ENCODE peak calls at places on chromosomes 7 and 10, in six cellular contexts. One of them, this sample, is unnamed. For H3K27me3, the result is how much of the 10 kb centered on the place peaks cover.

GRCh38 chr10:525565-526315 is 163.7 kb downstream of the DIP2C start:
- DNase-seq in esophagus squamous epithelium: no peak
- DNase-seq in lower lobe of right lung: no peak
- DNase-seq in right lobe of liver: no peak
- DNase-seq in PC-3: peak
- DNase-seq in body of pancreas: no peak
- DNase-seq in this sample: no peak

GRCh38 chr10:89283174-89283987 is 18.5 kb upstream of the IFIT2 start:
- DNase-seq in PC-3: peak
- DNase-seq in esophagus squamous epithelium: no peak
- DNase-seq in body of pancreas: no peak
- DNase-seq in lower lobe of right lung: no peak
- DNase-seq in right lobe of liver: no peak
- DNase-seq in this sample: no peak

GRCh38 chr7:47474211-47474936 is 107.5 kb downstream of the TNS3 start:
- DNase-seq in PC-3: no peak
- DNase-seq in lower lobe of right lung: no peak
- DNase-seq in esophagus squamous epithelium: no peak
- DNase-seq in body of pancreas: no peak
- DNase-seq in right lobe of liver: no peak
- DNase-seq in this sample: no peak

GRCh38 chr7:40784176-40784575 is 649.4 kb downstream of the SUGCT start:
- DNase-seq in esophagus squamous epithelium: no peak
- DNase-seq in body of pancreas: no peak
- DNase-seq in PC-3: no peak
- DNase-seq in lower lobe of right lung: no peak
- DNase-seq in right lobe of liver: no peak
- DNase-seq in this sample: no peak

GRCh38 chr10:60236869-60237524 is 152.7 kb downstream of the ANK3 start:
- DNase-seq in body of pancreas: no peak
- DNase-seq in lower lobe of right lung: peak
- DNase-seq in right lobe of liver: peak
- DNase-seq in PC-3: no peak
- DNase-seq in esophagus squamous epithelium: peak
- DNase-seq in this sample: peak

GRCh38 chr7:112071856-112072255 is 134.3 kb downstream of the DOCK4 start:
- DNase-seq in body of pancreas: no peak
- DNase-seq in lower lobe of right lung: no peak
- DNase-seq in right lobe of liver: no peak
- DNase-seq in PC-3: peak
- DNase-seq in esophagus squamous epithelium: no peak
- DNase-seq in this sample: no peak

GRCh38 chr10:79328147-79328701 is 19.0 kb upstream of the PPIF start:
- DNase-seq in body of pancreas: no peak
- DNase-seq in esophagus squamous epithelium: no peak
- DNase-seq in PC-3: no peak
- DNase-seq in right lobe of liver: no peak
- DNase-seq in lower lobe of right lung: peak
- DNase-seq in this sample: no peak

GRCh38 chr10:119316729-119317097 is 109.3 kb downstream of the GRK5 start:
- DNase-seq in lower lobe of right lung: no peak
- DNase-seq in right lobe of liver: no peak
- DNase-seq in body of pancreas: no peak
- DNase-seq in PC-3: peak
- DNase-seq in esophagus squamous epithelium: no peak
- DNase-seq in this sample: no peak

GRCh38 chr7:107592361-107593024 is 12.4 kb downstream of the BCAP29 start:
- DNase-seq in esophagus squamous epithelium: no peak
- DNase-seq in right lobe of liver: no peak
- DNase-seq in lower lobe of right lung: no peak
- DNase-seq in PC-3: no peak
- DNase-seq in body of pancreas: no peak
- DNase-seq in this sample: no peak

GRCh38 chr10:59805043-59805442 is 51.8 kb upstream of the MRLN start:
- DNase-seq in esophagus squamous epithelium: no peak
- DNase-seq in body of pancreas: peak
- DNase-seq in lower lobe of right lung: no peak
- DNase-seq in right lobe of liver: no peak
- DNase-seq in PC-3: peak
- DNase-seq in this sample: no peak

GRCh38 chr10:34181545-34182300 is 633.4 kb downstream of the PARD3 start:
- DNase-seq in PC-3: no peak
- DNase-seq in lower lobe of right lung: no peak
- DNase-seq in body of pancreas: no peak
- DNase-seq in esophagus squamous epithelium: no peak
- DNase-seq in right lobe of liver: no peak
- DNase-seq in this sample: no peak

GRCh38 chr7:27031289-27032172 is 64.3 kb downstream of the HOXA1 start:
- DNase-seq in lower lobe of right lung: no peak
- DNase-seq in body of pancreas: no peak
- DNase-seq in PC-3: peak
- DNase-seq in esophagus squamous epithelium: no peak
- DNase-seq in right lobe of liver: no peak
- DNase-seq in this sample: peak

GRCh38 chr10:100737359-100738054 is 7.9 kb upstream of the PAX2 start:
- DNase-seq in body of pancreas: no peak
- DNase-seq in lower lobe of right lung: no peak
- DNase-seq in PC-3: no peak
- DNase-seq in esophagus squamous epithelium: no peak
- DNase-seq in right lobe of liver: no peak
- DNase-seq in this sample: no peak

GRCh38 chr7:106313966-106314365 is 29.2 kb upstream of the NAMPT start:
- DNase-seq in lower lobe of right lung: no peak
- DNase-seq in right lobe of liver: no peak
- DNase-seq in body of pancreas: no peak
- DNase-seq in esophagus squamous epithelium: no peak
- DNase-seq in PC-3: no peak
- DNase-seq in this sample: no peak

GRCh38 chr10:116312091-116312490 is 12.2 kb upstream of the CCDC172 start:
- DNase-seq in right lobe of liver: no peak
- DNase-seq in lower lobe of right lung: no peak
- DNase-seq in body of pancreas: no peak
- DNase-seq in PC-3: no peak
- DNase-seq in esophagus squamous epithelium: no peak
- DNase-seq in this sample: no peak

GRCh38 chr10:83075395-83076072 is 1063.8 kb upstream of the GHITM start:
- DNase-seq in lower lobe of right lung: no peak
- DNase-seq in esophagus squamous epithelium: no peak
- DNase-seq in PC-3: no peak
- DNase-seq in right lobe of liver: no peak
- DNase-seq in body of pancreas: no peak
- DNase-seq in this sample: no peak

GRCh38 chr10:110207805-110208613 is 604 bp downstream of the MXI1 start:
- DNase-seq in body of pancreas: no peak
- DNase-seq in lower lobe of right lung: no peak
- DNase-seq in PC-3: peak
- DNase-seq in right lobe of liver: peak
- DNase-seq in esophagus squamous epithelium: no peak
- DNase-seq in this sample: peak

GRCh38 chr7:16881809-16882208 is at the start of gene AGR3:
- DNase-seq in right lobe of liver: no peak
- DNase-seq in esophagus squamous epithelium: no peak
- DNase-seq in lower lobe of right lung: no peak
- DNase-seq in PC-3: no peak
- DNase-seq in body of pancreas: peak
- DNase-seq in this sample: no peak

GRCh38 chr7:154415709-154416399 is 363.7 kb downstream of the DPP6 start:
- DNase-seq in lower lobe of right lung: no peak
- DNase-seq in esophagus squamous epithelium: no peak
- DNase-seq in right lobe of liver: no peak
- DNase-seq in body of pancreas: no peak
- DNase-seq in PC-3: no peak
- DNase-seq in this sample: no peak

GRCh38 chr7:158472631-158473030 is 115.0 kb downstream of the PTPRN2 start:
- DNase-seq in right lobe of liver: no peak
- DNase-seq in body of pancreas: no peak
- DNase-seq in lower lobe of right lung: no peak
- DNase-seq in esophagus squamous epithelium: no peak
- DNase-seq in PC-3: no peak
- DNase-seq in this sample: no peak

GRCh38 chr7:96330193-96330592 is 8.3 kb upstream of the SLC25A13 start:
- DNase-seq in esophagus squamous epithelium: no peak
- DNase-seq in right lobe of liver: no peak
- DNase-seq in body of pancreas: no peak
- DNase-seq in lower lobe of right lung: no peak
- DNase-seq in PC-3: no peak
- DNase-seq in this sample: no peak

GRCh38 chr7:155787171-155787851 is 25.0 kb downstream of the SHH start:
- DNase-seq in PC-3: no peak
- DNase-seq in esophagus squamous epithelium: no peak
- DNase-seq in lower lobe of right lung: no peak
- DNase-seq in right lobe of liver: no peak
- DNase-seq in body of pancreas: no peak
- DNase-seq in this sample: no peak

GRCh38 chr10:131698232-131698631 is 202.6 kb upstream of the PPP2R2D start:
- DNase-seq in PC-3: no peak
- DNase-seq in lower lobe of right lung: no peak
- DNase-seq in esophagus squamous epithelium: no peak
- DNase-seq in body of pancreas: no peak
- DNase-seq in right lobe of liver: no peak
- DNase-seq in this sample: no peak

GRCh38 chr10:3655528-3655927 is 129.5 kb downstream of the KLF6 start:
- DNase-seq in right lobe of liver: no peak
- DNase-seq in esophagus squamous epithelium: no peak
- DNase-seq in PC-3: no peak
- DNase-seq in body of pancreas: no peak
- DNase-seq in lower lobe of right lung: no peak
- DNase-seq in this sample: no peak

GRCh38 chr10:110455440-110455839 is 42.3 kb upstream of the DUSP5 start:
- DNase-seq in right lobe of liver: no peak
- DNase-seq in lower lobe of right lung: no peak
- DNase-seq in PC-3: no peak
- DNase-seq in body of pancreas: no peak
- DNase-seq in esophagus squamous epithelium: no peak
- DNase-seq in this sample: no peak

GRCh38 chr7:34719651-34720050 is 61.6 kb downstream of the NPSR1 start:
- DNase-seq in esophagus squamous epithelium: no peak
- DNase-seq in body of pancreas: no peak
- DNase-seq in right lobe of liver: no peak
- DNase-seq in PC-3: no peak
- DNase-seq in lower lobe of right lung: no peak
- DNase-seq in this sample: no peak
- H3K4me3 ChIP-seq in esophagus squamous epithelium: no peak
- H3K4me3 ChIP-seq in body of pancreas: no peak
- H3K4me3 ChIP-seq in right lobe of liver: no peak
- H3K4me3 ChIP-seq in PC-3: no peak
- H3K4me3 ChIP-seq in lower lobe of right lung: no peak
- H3K4me3 ChIP-seq in this sample: no peak

DNA sequence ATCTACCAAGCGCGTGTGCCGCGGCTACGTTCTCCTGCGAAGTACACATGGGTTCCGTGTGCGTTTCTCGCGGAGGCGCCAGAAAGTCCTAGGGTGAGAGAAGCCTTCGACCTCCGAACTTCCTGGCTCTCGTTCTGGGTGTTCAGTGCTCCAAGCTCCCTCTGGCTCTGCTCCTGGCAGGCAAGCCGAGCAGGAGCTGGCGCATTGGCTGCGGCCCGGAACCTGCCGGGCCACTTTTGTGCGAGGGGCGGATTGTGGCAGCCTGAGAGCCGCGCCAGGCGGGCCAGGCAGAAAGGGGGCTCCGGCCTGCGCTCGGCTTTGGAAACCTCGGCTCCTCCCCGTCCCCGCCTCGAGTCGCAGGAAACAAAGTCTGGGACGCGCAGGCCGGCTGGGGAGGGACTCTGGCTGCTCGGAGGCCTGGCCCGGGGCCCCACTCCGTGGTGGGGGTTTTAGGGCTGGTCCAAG is 9.6 kb downstream of the EMX2 start:
- DNase-seq in PC-3: peak
- DNase-seq in right lobe of liver: no peak
- DNase-seq in body of pancreas: no peak
- DNase-seq in lower lobe of right lung: no peak
- DNase-seq in esophagus squamous epithelium: no peak
- DNase-seq in this sample: no peak
- H3K27me3 ChIP-seq in PC-3: half or more
- H3K27me3 ChIP-seq in right lobe of liver: under half
- H3K27me3 ChIP-seq in body of pancreas: under half
- H3K27me3 ChIP-seq in lower lobe of right lung: half or more
- H3K27me3 ChIP-seq in esophagus squamous epithelium: half or more
- H3K27me3 ChIP-seq in this sample: under half

GRCh38 chr10:80455461-80456345 is 1.6 kb downstream of the TSPAN14 start:
- DNase-seq in PC-3: no peak
- DNase-seq in esophagus squamous epithelium: no peak
- DNase-seq in body of pancreas: no peak
- DNase-seq in right lobe of liver: no peak
- DNase-seq in lower lobe of right lung: no peak
- DNase-seq in this sample: no peak

GRCh38 chr10:80458638-80459037 is 4.5 kb downstream of the TSPAN14 start:
- DNase-seq in right lobe of liver: no peak
- DNase-seq in body of pancreas: no peak
- DNase-seq in PC-3: no peak
- DNase-seq in lower lobe of right lung: no peak
- DNase-seq in esophagus squamous epithelium: no peak
- DNase-seq in this sample: no peak

GRCh38 chr10:80459047-80459865 is 5.1 kb downstream of the TSPAN14 start:
- DNase-seq in body of pancreas: no peak
- DNase-seq in PC-3: no peak
- DNase-seq in right lobe of liver: peak
- DNase-seq in lower lobe of right lung: peak
- DNase-seq in esophagus squamous epithelium: no peak
- DNase-seq in this sample: peak

GRCh38 chr10:80458263-80458625 is 4.1 kb downstream of the TSPAN14 start:
- DNase-seq in PC-3: no peak
- DNase-seq in body of pancreas: no peak
- DNase-seq in esophagus squamous epithelium: no peak
- DNase-seq in lower lobe of right lung: no peak
- DNase-seq in right lobe of liver: no peak
- DNase-seq in this sample: no peak

DNA sequence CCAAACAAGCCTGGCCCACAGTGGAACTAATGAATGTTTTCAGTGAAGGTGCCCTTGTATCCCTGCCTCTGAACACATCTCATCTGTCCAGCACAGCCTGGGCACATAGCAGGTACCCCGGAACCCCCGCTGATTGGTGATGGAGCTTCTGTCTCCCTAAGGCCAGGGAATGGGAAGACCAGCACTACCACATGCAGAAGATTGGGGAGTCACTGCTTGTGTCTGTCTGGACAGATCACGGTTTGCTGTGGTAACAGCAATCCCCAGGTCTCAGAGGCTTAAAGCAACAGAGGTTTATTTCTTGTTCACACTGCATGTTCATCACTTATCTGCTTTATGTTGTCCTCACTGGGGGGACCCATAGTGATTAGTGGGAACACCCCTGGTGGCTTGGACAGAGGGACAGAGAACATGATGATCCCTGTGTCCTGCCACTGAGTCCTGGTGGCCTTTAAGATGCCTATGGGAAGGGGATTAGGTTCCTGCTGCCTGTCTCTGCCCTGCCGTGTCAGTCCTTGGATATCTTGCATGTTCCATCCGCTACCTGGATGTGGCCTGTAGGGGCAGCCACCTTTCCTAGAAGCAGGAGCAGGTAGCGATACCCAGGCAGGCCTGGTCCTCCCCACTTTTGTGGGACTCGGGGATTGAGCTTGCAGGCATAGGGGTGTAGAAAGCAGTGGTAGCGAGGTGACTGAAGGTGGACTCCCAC is 3.6 kb downstream of the TSPAN14 start:
- DNase-seq in PC-3: no peak
- DNase-seq in esophagus squamous epithelium: no peak
- DNase-seq in right lobe of liver: no peak
- DNase-seq in lower lobe of right lung: no peak
- DNase-seq in body of pancreas: no peak
- DNase-seq in this sample: no peak
- TF ChIP-seq CTCF in PC-3: no peak
- TF ChIP-seq CTCF in esophagus squamous epithelium: no peak
- TF ChIP-seq CTCF in right lobe of liver: no peak
- TF ChIP-seq CTCF in lower lobe of right lung: no peak
- TF ChIP-seq CTCF in body of pancreas: no peak
- TF ChIP-seq CTCF in this sample: no peak

GRCh38 chr7:93622036-93622714 is 47.7 kb upstream of the CALCR start:
- DNase-seq in PC-3: peak
- DNase-seq in lower lobe of right lung: no peak
- DNase-seq in right lobe of liver: no peak
- DNase-seq in esophagus squamous epithelium: no peak
- DNase-seq in body of pancreas: peak
- DNase-seq in this sample: no peak
- H3K4me3 ChIP-seq in PC-3: no peak
- H3K4me3 ChIP-seq in lower lobe of right lung: no peak
- H3K4me3 ChIP-seq in right lobe of liver: no peak
- H3K4me3 ChIP-seq in esophagus squamous epithelium: no peak
- H3K4me3 ChIP-seq in body of pancreas: no peak
- H3K4me3 ChIP-seq in this sample: no peak